ENCODE peak calls at places on chromosome 17, in five cellular contexts. G is uterus, J is body of pancreas, K is heart right ventricle, Z is iPS DF 6.9. Y is an unnamed sample. For H3K4me1, the result is how much of the 10 kb centered on the place peaks cover.

GRCh38 chr17:46977348-46977747 is 1.7 kb downstream of the RPRML start:
- DNase-seq in G (no peak), J (peak), K (no peak), Z (peak), Y (no peak)

GRCh38 chr17:47896672-47897490 is 845 bp downstream of the SP2 start:
- DNase-seq in G (no peak), J (no peak), K (no peak), Z (no peak), Y (no peak)

GRCh38 chr17:45750779-45751440 is 33.2 kb upstream of the CRHR1 start:
- DNase-seq in G (no peak), J (no peak), K (no peak), Z (no peak), Y (no peak)

GRCh38 chr17:39963826-39964225 is 1.0 kb downstream of the GSDMA start:
- DNase-seq in G (no peak), J (no peak), K (no peak), Z (no peak), Y (no peak)

GRCh38 chr17:58144801-58145200 is 3.4 kb upstream of the OR4D1 start:
- DNase-seq in G (no peak), J (no peak), K (no peak), Z (no peak), Y (no peak)

GRCh38 chr17:64780096-64781012 is 118.2 kb upstream of the SMURF2 start:
- DNase-seq in G (no peak), J (peak), K (peak), Z (no peak), Y (no peak)

GRCh38 chr17:13776027-13776551 is 174.4 kb upstream of the HS3ST3A1 start:
- DNase-seq in G (no peak), J (no peak), K (peak), Z (no peak), Y (no peak)

GRCh38 chr17:15479697-15480096 is 12.3 kb upstream of the CDRT4 start:
- DNase-seq in G (no peak), J (no peak), K (no peak), Z (no peak), Y (no peak)

GRCh38 chr17:50659220-50659619 is 24.5 kb downstream of the ABCC3 start:
- DNase-seq in G (no peak), J (no peak), K (no peak), Z (no peak), Y (no peak)

GRCh38 chr17:19703776-19704371 is 12.5 kb downstream of the SLC47A2 start:
- DNase-seq in G (no peak), J (peak), K (peak), Z (no peak), Y (no peak)

GRCh38 chr17:38738686-38739085 is 8.5 kb downstream of the CISD3 start:
- DNase-seq in G (no peak), J (no peak), K (no peak), Z (no peak), Y (no peak)

GRCh38 chr17:50763716-50764450 is 3.4 kb downstream of the ANKRD40CL start:
- DNase-seq in G (no peak), J (no peak), K (no peak), Z (no peak), Y (no peak)

GRCh38 chr17:30021708-30022317 is 80.4 kb downstream of the EFCAB5 start:
- DNase-seq in G (no peak), J (peak), K (no peak), Z (no peak), Y (no peak)

GRCh38 chr17:7688808-7689316 is 585 bp downstream of the WRAP53 start:
- DNase-seq in G (no peak), J (no peak), K (no peak), Z (no peak), Y (no peak)

GRCh38 chr17:58189436-58190146 is 2.9 kb upstream of the EPX start:
- DNase-seq in G (no peak), J (peak), K (peak), Z (no peak), Y (peak)

GRCh38 chr17:70006159-70006558 is 68.9 kb upstream of the KCNJ16 start:
- DNase-seq in G (no peak), J (no peak), K (no peak), Z (no peak), Y (no peak)

GRCh38 chr17:39776267-39776666 is 38.5 kb downstream of the GRB7 start:
- DNase-seq in G (no peak), J (no peak), K (no peak), Z (no peak), Y (no peak)

GRCh38 chr17:2056221-2057129 is 1.6 kb downstream of the HIC1 start:
- DNase-seq in G (peak), J (no peak), K (no peak), Z (no peak), Y (no peak)

GRCh38 chr17:9987779-9988585 is 82.9 kb upstream of the RCVRN start:
- DNase-seq in G (no peak), J (peak), K (peak), Z (peak), Y (no peak)

GRCh38 chr17:42784811-42785592 is 4.6 kb downstream of the WNK4 start:
- DNase-seq in G (no peak), J (no peak), K (no peak), Z (no peak), Y (no peak)

GRCh38 chr17:42849451-42850157 is 1.4 kb upstream of the AOC3 start:
- DNase-seq in G (no peak), J (peak), K (no peak), Z (no peak), Y (no peak)

GRCh38 chr17:65496801-65497200 is 64.6 kb downstream of the AXIN2 start:
- DNase-seq in G (no peak), J (no peak), K (no peak), Z (no peak), Y (no peak)

GRCh38 chr17:978110-979093 is 1.2 kb downstream of the NXN start:
- DNase-seq in G (no peak), J (no peak), K (peak), Z (no peak), Y (no peak)

GRCh38 chr17:45293413-45294211 is 23.2 kb downstream of the MAP3K14 start:
- DNase-seq in G (peak), J (peak), K (peak), Z (no peak), Y (peak)

GRCh38 chr17:30958187-30958586 is 12.7 kb upstream of the RNF135 start:
- DNase-seq in G (no peak), J (peak), K (no peak), Z (no peak), Y (no peak)

GRCh38 chr17:28469376-28469775 is 4.1 kb upstream of the SLC13A2 start:
- DNase-seq in G (no peak), J (no peak), K (no peak), Z (no peak), Y (no peak)

GRCh38 chr17:7192271-7192937 is 13.2 kb upstream of the ASGR1 start:
- DNase-seq in G (no peak), J (no peak), K (no peak), Z (no peak), Y (no peak)

GRCh38 chr17:19237389-19238166 is 412 bp downstream of the EPN2 start:
- DNase-seq in G (peak), J (peak), K (peak), Z (no peak), Y (no peak)

GRCh38 chr17:66726846-66727245 is 108.1 kb upstream of the CACNG5 start:
- DNase-seq in G (no peak), J (no peak), K (no peak), Z (no peak), Y (no peak)

GRCh38 chr17:41404024-41404651 is 6.7 kb upstream of the KRT31 start:
- DNase-seq in G (peak), J (no peak), K (peak), Z (no peak), Y (no peak)

GRCh38 chr17:5381542-5381941 is 37.9 kb downstream of the NUP88 start:
- DNase-seq in G (no peak), J (no peak), K (no peak), Z (no peak), Y (no peak)

GRCh38 chr17:28494445-28495188 is 11.5 kb upstream of the FOXN1 start:
- DNase-seq in G (peak), J (peak), K (peak), Z (peak), Y (peak)

GRCh38 chr17:13601317-13601775 is 383 bp downstream of the HS3ST3A1 start:
- DNase-seq in G (no peak), J (no peak), K (no peak), Z (no peak), Y (no peak)

GRCh38 chr17:60361889-60362288 is 30.0 kb downstream of the USP32 start:
- DNase-seq in G (no peak), J (no peak), K (no peak), Z (no peak), Y (no peak)

GRCh38 chr17:45161288-45162021 is at the start of gene HEXIM2:
- DNase-seq in G (peak), J (peak), K (peak), Z (peak), Y (peak)

GRCh38 chr17:32493581-32494513 is 7.1 kb downstream of the CDK5R1 start:
- DNase-seq in G (no peak), J (no peak), K (no peak), Z (no peak), Y (no peak)

GRCh38 chr17:5283531-5284315 is 1.6 kb downstream of the RABEP1 start:
- DNase-seq in G (no peak), J (no peak), K (no peak), Z (no peak), Y (no peak)

DNA sequence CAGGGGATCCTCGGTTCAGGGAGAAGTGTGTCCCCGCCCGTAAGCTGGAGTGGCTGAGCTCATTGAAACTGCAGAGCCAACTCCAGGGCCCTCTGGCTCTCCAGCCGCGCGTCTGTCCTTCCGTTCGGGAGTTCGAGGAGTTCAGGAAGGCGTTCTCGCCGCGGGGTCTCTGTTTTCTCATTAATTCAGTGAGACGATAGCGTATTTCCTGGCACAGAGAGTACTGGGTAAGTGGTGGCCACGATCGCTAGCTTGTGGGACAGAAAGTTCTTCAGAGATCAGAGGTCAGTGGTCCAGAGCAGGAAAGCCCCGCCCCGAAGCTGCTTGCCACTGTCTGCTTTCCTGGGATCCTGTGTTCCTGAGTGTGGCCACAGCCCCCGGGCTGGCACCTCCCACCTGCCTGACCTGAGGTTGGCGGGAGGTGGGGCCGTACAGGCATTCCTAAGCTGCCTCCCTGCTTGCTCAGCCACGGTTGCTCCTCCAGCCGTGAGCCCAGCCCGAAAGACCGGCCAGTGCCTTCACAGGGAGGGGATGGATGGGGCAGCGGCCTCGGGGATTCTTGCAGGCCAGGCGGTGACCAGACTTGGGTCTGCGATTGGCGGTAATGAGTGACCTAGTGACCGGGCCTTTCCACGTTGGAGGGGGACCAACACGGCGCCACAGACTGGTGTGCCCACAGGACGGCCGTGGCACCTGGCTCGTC is 8.9 kb downstream of the BAIAP2 start:
- DNase-seq in G (peak), J (peak), K (no peak), Z (no peak), Y (no peak)
- H3K4me1 ChIP-seq in G (under half), J (under half), K (half or more), Z (under half), Y (under half)

DNA sequence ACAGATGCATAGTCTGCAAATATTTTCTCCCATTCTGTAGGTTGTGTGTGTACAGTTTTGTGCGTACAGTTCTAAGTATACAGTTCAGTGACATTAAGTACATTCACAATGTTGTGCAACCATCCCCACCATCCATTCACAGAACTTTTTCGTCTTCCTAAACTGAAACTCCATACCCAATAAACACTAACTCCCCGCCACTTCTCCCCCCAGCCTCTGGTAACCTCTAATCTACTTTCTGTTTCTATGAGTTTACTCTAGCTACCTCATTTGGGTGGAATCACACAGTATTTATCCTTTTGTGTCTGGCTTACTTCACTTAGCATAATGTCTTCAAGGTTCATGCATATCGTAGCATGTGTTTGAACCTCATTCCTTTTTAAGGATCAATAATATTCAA is 14.3 kb downstream of the PIK3R5 start:
- DNase-seq in G (no peak), J (no peak), K (no peak), Z (no peak), Y (no peak)
- H3K4me1 ChIP-seq in G (under half), J (under half), K (half or more), Z (under half), Y (under half)

DNA sequence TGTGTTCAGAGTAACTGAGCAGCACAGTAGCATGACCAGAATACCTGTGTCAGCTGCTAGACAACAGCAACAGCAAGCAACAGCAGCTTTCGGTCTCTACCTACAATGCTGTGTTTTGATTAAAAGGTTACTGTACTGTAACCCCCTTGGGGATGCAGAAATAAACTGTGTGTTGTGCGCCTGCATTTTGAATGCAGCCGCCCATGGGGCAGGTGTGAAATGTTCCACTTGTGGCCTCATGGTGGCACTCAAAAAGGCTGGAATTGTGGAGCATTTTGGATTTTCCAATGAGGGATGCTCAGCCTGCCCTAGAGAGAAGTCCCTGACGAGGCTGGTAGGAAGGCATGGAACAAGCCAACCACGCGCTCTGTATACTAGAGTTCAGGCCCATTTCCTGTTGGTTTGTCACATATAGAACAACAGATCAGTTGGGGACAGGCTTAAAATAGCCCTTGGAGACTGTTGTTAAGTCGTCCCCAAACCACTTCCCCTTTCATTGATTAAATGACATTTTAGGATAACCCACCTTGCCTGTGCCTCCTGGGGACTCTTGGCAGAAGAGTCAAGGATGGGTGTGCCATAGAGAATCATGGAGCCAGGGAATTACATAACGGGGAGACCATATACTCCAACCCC is 27.1 kb downstream of the SCPEP1 start:
- DNase-seq in G (no peak), J (no peak), K (no peak), Z (no peak), Y (no peak)
- H3K4me1 ChIP-seq in G (under half), J (under half), K (under half), Z (under half), Y (under half)

DNA sequence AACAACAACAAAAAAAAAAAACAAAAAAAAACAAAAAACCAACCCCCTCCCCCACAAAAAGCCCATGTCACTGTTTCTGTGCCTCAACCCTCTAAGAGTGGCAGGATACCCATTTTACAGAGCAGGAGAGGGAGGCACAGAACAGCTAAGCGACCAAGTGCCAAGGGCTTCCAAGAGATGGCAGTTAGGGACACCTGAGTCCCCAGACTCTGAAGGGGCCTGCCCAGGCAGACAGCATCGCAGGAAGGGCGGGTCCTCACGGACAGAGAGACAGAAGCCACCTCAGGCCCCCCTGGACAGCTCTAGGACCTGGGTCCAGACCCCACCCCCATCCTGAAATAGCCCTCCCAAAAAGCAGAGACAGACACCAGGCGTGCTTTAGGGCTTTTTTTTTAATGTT is 21.6 kb upstream of the CPSF4L start:
- DNase-seq in G (no peak), J (no peak), K (no peak), Z (no peak), Y (no peak)
- H3K4me1 ChIP-seq in G (under half), J (half or more), K (half or more), Z (under half), Y (under half)

GRCh38 chr17:79797492-79798295 is 817 bp upstream of the CBX8 start:
- DNase-seq in G (no peak), J (no peak), K (no peak), Z (no peak), Y (no peak)

GRCh38 chr17:79796570-79797491 is at the start of gene CBX8:
- DNase-seq in G (peak), J (peak), K (peak), Z (peak), Y (peak)

GRCh38 chr17:79799538-79800324 is 2.9 kb upstream of the CBX8 start:
- DNase-seq in G (no peak), J (no peak), K (no peak), Z (no peak), Y (no peak)

GRCh38 chr17:79799174-79799537 is 2.3 kb upstream of the CBX8 start:
- DNase-seq in G (no peak), J (no peak), K (no peak), Z (no peak), Y (no peak)

GRCh38 chr17:79798296-79799173 is 1.7 kb upstream of the CBX8 start:
- DNase-seq in G (no peak), J (no peak), K (no peak), Z (no peak), Y (no peak)
- H3K4me1 ChIP-seq in G (under half), J (half or more), K (half or more), Z (under half), Y (under half)

DNA sequence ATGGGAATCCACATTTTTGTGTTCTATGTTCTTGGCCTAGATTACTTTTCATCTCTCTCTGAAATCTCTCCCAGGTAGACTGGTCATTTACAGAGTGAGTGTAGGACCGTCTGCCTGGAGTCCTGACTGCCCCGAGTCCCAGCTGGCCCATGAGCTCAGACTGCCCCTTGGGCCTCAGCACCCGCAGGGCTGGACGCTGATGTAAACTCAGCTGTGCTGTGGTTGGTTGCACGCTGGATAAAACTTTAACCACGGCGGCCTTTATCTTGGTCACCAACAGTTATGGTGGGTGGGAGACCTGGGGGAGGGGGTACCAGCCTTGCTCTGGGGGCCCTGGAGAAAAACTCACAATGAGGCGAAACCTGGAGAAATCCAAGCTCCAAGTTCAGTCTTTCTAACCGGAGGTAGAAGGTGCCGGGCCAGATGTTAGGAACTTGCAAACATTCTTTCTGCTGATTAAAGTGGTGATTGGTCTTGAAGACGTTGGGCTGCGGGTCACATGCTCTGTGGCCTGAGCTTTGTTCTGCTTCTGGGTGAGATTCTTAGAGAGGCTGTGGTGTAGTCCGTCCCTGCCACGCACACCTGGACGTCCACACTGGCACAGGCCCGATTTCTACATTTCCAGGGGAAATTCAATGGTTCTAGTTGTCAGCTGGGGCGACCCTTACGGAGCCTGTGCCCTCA is 6.9 kb downstream of the METRNL start:
- DNase-seq in G (no peak), J (no peak), K (no peak), Z (no peak), Y (no peak)
- H3K4me1 ChIP-seq in G (under half), J (half or more), K (half or more), Z (under half), Y (under half)

GRCh38 chr17:77390870-77391269 is 250.1 kb downstream of the SEC14L1 start:
- DNase-seq in G (no peak), J (no peak), K (no peak), Z (no peak), Y (no peak)
- H3K4me1 ChIP-seq in G (under half), J (half or more), K (half or more), Z (under half), Y (half or more)

GRCh38 chr17:4176803-4177472 is 33.9 kb downstream of the CYB5D2 start:
- DNase-seq in G (no peak), J (no peak), K (no peak), Z (no peak), Y (no peak)
- H3K4me1 ChIP-seq in G (under half), J (under half), K (under half), Z (under half), Y (under half)

GRCh38 chr17:49013311-49014205 is 16.4 kb downstream of the IGF2BP1 start:
- DNase-seq in G (no peak), J (no peak), K (no peak), Z (no peak), Y (no peak)
- H3K4me1 ChIP-seq in G (under half), J (under half), K (under half), Z (under half), Y (under half)

GRCh38 chr17:56174421-56174820 is 21.1 kb downstream of the ANKFN1 start:
- DNase-seq in G (no peak), J (no peak), K (no peak), Z (no peak), Y (peak)

GRCh38 chr17:56176101-56176500 is 22.8 kb downstream of the ANKFN1 start:
- DNase-seq in G (no peak), J (no peak), K (no peak), Z (no peak), Y (no peak)

GRCh38 chr17:56173958-56174357 is 20.7 kb downstream of the ANKFN1 start:
- DNase-seq in G (no peak), J (no peak), K (peak), Z (no peak), Y (peak)

GRCh38 chr17:56173026-56173425 is 19.8 kb downstream of the ANKFN1 start:
- DNase-seq in G (no peak), J (no peak), K (no peak), Z (no peak), Y (peak)

GRCh38 chr17:56175299-56175935 is 22.1 kb downstream of the ANKFN1 start:
- DNase-seq in G (no peak), J (no peak), K (no peak), Z (no peak), Y (no peak)
- H3K4me1 ChIP-seq in G (under half), J (under half), K (under half), Z (under half), Y (under half)